ENCODE peak calls at places on chromosomes 11 and 22, in seven cellular contexts. C is natural killer cell, O is PC-9, X is AG10803, P is colonic mucosa, Q is fibroblast of pulmonary artery, V is left lung. N is an unnamed sample.

GRCh38 chr11:83858694-83859093 is 572.5 kb upstream of the CCDC90B start:
- DNase-seq in C (no peak), O (no peak), X (no peak), P (no peak), Q (no peak), V (no peak), N (no peak)

GRCh38 chr11:27653990-27654758 is 46.1 kb downstream of the BDNF start:
- DNase-seq in C (no peak), O (no peak), X (no peak), P (no peak), Q (no peak), V (no peak), N (no peak)

GRCh38 chr22:28978863-28979799 is 82.5 kb downstream of the C22orf31 start:
- DNase-seq in C (no peak), O (no peak), X (no peak), P (no peak), Q (no peak), V (no peak), N (no peak)

GRCh38 chr11:8096575-8096974 is 15.6 kb downstream of the TUB start:
- DNase-seq in C (no peak), O (no peak), X (no peak), P (no peak), Q (no peak), V (no peak), N (no peak)

GRCh38 chr22:41576877-41577276 is 12.8 kb downstream of the PMM1 start:
- DNase-seq in C (no peak), O (peak; percentile 63), X (peak; percentile 40), P (peak; percentile 40), Q (peak; percentile 45), V (no peak), N (peak; percentile 70)

GRCh38 chr22:42083119-42083518 is 3.6 kb downstream of the SMDT1 start:
- DNase-seq in C (no peak), O (no peak), X (no peak), P (no peak), Q (no peak), V (no peak), N (no peak)

GRCh38 chr11:79822771-79823170 is 381.9 kb upstream of the TENM4 start:
- DNase-seq in C (no peak), O (no peak), X (no peak), P (no peak), Q (no peak), V (no peak), N (no peak)

GRCh38 chr11:83002047-83002446 is 69.7 kb downstream of the RAB30 start:
- DNase-seq in C (no peak), O (no peak), X (peak; percentile 32), P (no peak), Q (peak; percentile 29), V (no peak), N (no peak)

GRCh38 chr22:23179381-23180294 is 671 bp upstream of the BCR start:
- DNase-seq in C (no peak), O (no peak), X (no peak), P (peak; percentile 32), Q (no peak), V (no peak), N (no peak)

GRCh38 chr11:65215441-65216076 is 33.8 kb downstream of the CAPN1 start:
- DNase-seq in C (no peak), O (no peak), X (no peak), P (no peak), Q (no peak), V (no peak), N (no peak)

GRCh38 chr11:45250035-45250693 is 36.0 kb downstream of the SYT13 start:
- DNase-seq in C (no peak), O (no peak), X (no peak), P (no peak), Q (no peak), V (no peak), N (no peak)

GRCh38 chr22:21961886-21962654 is 9.4 kb upstream of the PPM1F start:
- DNase-seq in C (no peak), O (peak; percentile 47), X (peak; percentile 41), P (peak; percentile 49), Q (no peak), V (no peak), N (no peak)

GRCh38 chr22:49073873-49074417 is 753.7 kb downstream of the BRD1 start:
- DNase-seq in C (no peak), O (no peak), X (no peak), P (no peak), Q (no peak), V (no peak), N (no peak)

GRCh38 chr11:61150656-61151544 is 10.3 kb downstream of the VPS37C start:
- DNase-seq in C (no peak), O (no peak), X (no peak), P (no peak), Q (no peak), V (no peak), N (no peak)

GRCh38 chr11:7518811-7519562 is 5.2 kb downstream of the PPFIBP2 start:
- DNase-seq in C (no peak), O (no peak), X (no peak), P (no peak), Q (no peak), V (no peak), N (no peak)

GRCh38 chr11:75631086-75631694 is 37.6 kb downstream of the MAP6 start:
- DNase-seq in C (no peak), O (no peak), X (peak; percentile 14), P (no peak), Q (no peak), V (no peak), N (no peak)

GRCh38 chr11:66271816-66272215 is 3.4 kb downstream of the RAB1B start:
- DNase-seq in C (no peak), O (no peak), X (no peak), P (no peak), Q (no peak), V (no peak), N (no peak)

GRCh38 chr11:66275984-66276612 is 1.9 kb upstream of the CNIH2 start:
- DNase-seq in C (no peak), O (no peak), X (no peak), P (no peak), Q (no peak), V (no peak), N (no peak)

GRCh38 chr11:66272600-66272999 is 4.2 kb downstream of the RAB1B start:
- DNase-seq in C (peak; percentile 54), O (no peak), X (no peak), P (no peak), Q (no peak), V (no peak), N (no peak)

GRCh38 chr11:66275396-66275795 is 2.6 kb upstream of the CNIH2 start:
- DNase-seq in C (no peak), O (no peak), X (no peak), P (no peak), Q (no peak), V (no peak), N (no peak)

DNA sequence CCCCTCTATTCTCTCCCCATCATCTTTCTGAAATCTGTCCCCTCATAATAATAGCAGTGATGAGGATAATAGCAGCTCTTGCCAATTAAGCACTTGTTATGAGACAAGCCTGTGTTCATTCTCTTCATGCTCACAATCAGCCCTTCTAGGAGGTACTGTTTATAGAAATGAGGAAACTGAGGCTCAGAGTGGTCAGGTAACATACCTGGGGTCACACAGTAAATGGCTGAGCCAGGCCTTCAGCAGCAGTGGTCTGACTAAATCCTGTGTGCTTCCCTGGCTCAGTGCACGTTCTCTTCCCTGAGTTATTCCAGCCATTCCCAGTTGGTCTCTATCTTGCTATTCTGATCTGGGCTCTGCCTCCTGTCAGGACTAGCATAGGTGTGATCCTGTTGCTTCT is 3.8 kb upstream of the CNIH2 start:
- DNase-seq in C (no peak), O (no peak), X (no peak), P (no peak), Q (no peak), V (no peak), N (no peak)
- TF ChIP-seq CTCF in C (no peak), O (no peak), X (no peak), P (no peak), Q (no peak), V (no peak), N (no peak)

DNA sequence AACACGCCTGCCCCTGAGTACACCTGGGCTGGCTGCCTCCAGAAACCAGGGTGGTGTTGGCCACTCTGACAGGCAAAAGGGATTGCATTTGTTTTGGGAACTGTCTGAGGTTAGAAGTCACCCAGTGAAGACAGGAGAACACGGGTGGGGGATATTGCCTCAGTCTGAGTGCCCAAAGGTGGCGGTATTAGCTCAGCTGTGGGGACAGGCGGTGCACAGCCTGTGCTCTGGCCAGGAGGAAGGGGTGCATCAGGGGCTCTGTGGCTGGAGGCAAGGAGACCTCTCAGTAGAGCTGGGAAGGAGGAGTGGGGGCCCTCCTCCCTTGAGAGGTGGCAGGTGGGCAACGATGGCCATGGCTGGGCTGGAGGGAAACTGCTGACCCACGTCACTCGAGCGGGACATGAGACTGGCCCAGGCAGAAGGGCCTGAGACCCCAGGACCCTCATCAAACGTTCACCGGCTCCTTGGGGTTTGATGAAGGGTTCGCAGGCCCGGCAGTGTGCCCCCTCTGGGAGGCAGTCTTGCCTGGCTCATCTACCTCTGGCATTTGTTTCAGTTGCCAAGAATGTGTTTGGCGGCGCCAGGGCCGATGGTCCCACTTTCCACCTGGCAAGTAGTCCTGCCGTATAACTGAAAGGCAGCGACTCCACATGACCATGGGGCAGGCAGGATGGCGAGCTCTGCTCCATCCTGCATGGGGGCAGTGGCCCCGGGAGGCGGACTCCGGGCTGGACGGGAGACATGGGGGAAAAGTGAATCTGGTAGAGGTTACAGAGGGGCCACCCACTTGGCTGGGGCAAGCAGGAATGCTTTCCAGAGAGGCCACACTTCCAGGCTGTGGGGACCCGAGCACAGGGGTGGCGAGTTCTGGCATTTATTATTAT is 52.8 kb upstream of the SMIM38 start:
- DNase-seq in C (no peak), O (peak; percentile 36), X (no peak), P (no peak), Q (no peak), V (no peak), N (peak; percentile 65)
- TF ChIP-seq CTCF in C (no peak), O (peak; percentile 13), X (peak; percentile 3), P (no peak), Q (no peak), V (no peak), N (peak; percentile 48)

GRCh38 chr22:32204856-32205722 is at the start of gene RFPL2:
- DNase-seq in C (no peak), O (no peak), X (peak; percentile 1), P (no peak), Q (peak; percentile 4), V (no peak), N (peak; percentile 58)
- TF ChIP-seq CTCF in C (no peak), O (no peak), X (no peak), P (no peak), Q (no peak), V (no peak), N (no peak)

GRCh38 chr11:9462806-9463537 is 2.2 kb downstream of the ZNF143 start:
- DNase-seq in C (no peak), O (no peak), X (no peak), P (no peak), Q (peak; percentile 9), V (no peak), N (peak; percentile 30)

GRCh38 chr11:9460322-9461067 is at the start of gene ZNF143:
- DNase-seq in C (peak; percentile 100), O (peak; percentile 97), X (peak; percentile 100), P (peak; percentile 100), Q (peak; percentile 100), V (peak; percentile 100), N (peak; percentile 95)

GRCh38 chr11:9462172-9462799 is 1.5 kb downstream of the ZNF143 start:
- DNase-seq in C (no peak), O (no peak), X (peak; percentile 47), P (no peak), Q (peak; percentile 22), V (no peak), N (no peak)

GRCh38 chr11:9461068-9461759 is 402 bp downstream of the ZNF143 start:
- DNase-seq in C (peak; percentile 77), O (peak; percentile 76), X (peak; percentile 95), P (peak; percentile 86), Q (peak; percentile 91), V (peak; percentile 88), N (peak; percentile 90)

GRCh38 chr11:9461760-9462134 is 935 bp downstream of the ZNF143 start:
- DNase-seq in C (no peak), O (no peak), X (peak; percentile 25), P (no peak), Q (peak; percentile 37), V (no peak), N (no peak)
- TF ChIP-seq CTCF in C (no peak), O (no peak), X (no peak), P (no peak), Q (no peak), V (no peak), N (no peak)

N was measured in GM13977.